ENCODE peak calls at places on chromosomes 2 and 18, in six cellular contexts. I, A, P, L, G and F are unnamed samples.

GRCh38 chr18:4843771-4844170 is 353.3 kb downstream of the AKAIN1 start:
- DNase-seq in I (no peak), A (no peak), P (no peak), L (no peak), G (no peak), F (no peak)

GRCh38 chr18:27824841-27825720 is 351.8 kb downstream of the CDH2 start:
- DNase-seq in I (no peak), A (no peak), P (no peak), L (no peak), G (no peak), F (no peak)

GRCh38 chr2:143954208-143954607 is 565.7 kb downstream of the ZEB2 start:
- DNase-seq in I (no peak), A (no peak), P (peak), L (no peak), G (peak), F (no peak)

GRCh38 chr2:24438106-24438505 is 52.9 kb upstream of the NCOA1 start:
- DNase-seq in I (no peak), A (peak), P (no peak), L (peak), G (peak), F (no peak)

GRCh38 chr18:69898241-69898861 is 49.3 kb downstream of the CD226 start:
- DNase-seq in I (no peak), A (no peak), P (no peak), L (peak), G (peak), F (peak)

GRCh38 chr2:228556707-228557106 is 375.2 kb upstream of the SPHKAP start:
- DNase-seq in I (no peak), A (peak), P (peak), L (no peak), G (no peak), F (no peak)

GRCh38 chr18:13710460-13710859 is 15.9 kb downstream of the FAM210A start:
- DNase-seq in I (peak), A (no peak), P (peak), L (no peak), G (no peak), F (no peak)

GRCh38 chr2:64120928-64121327 is 23.3 kb downstream of the PELI1 start:
- DNase-seq in I (no peak), A (no peak), P (no peak), L (no peak), G (no peak), F (no peak)

GRCh38 chr2:60530660-60531276 is 22.7 kb downstream of the BCL11A start:
- DNase-seq in I (no peak), A (no peak), P (no peak), L (peak), G (peak), F (no peak)

GRCh38 chr2:27653397-27653796 is 10.0 kb downstream of the SUPT7L start:
- DNase-seq in I (peak), A (no peak), P (peak), L (no peak), G (no peak), F (no peak)

GRCh38 chr2:38415761-38416291 is 38.8 kb upstream of the ATL2 start:
- DNase-seq in I (no peak), A (no peak), P (no peak), L (no peak), G (no peak), F (no peak)

GRCh38 chr2:217142649-217143266 is 282.9 kb upstream of the TNP1 start:
- DNase-seq in I (peak), A (no peak), P (peak), L (peak), G (peak), F (peak)